ENCODE peak calls at places on chromosomes 1 and 21, in four cellular contexts. S, C, U and Y are unnamed samples.

GRCh38 chr21:41152149-41152548 is 15.8 kb upstream of the BACE2 start:
- DNase-seq in S (no peak), C (no peak), U (no peak), Y (no peak)

GRCh38 chr1:212512731-212513559 is 80.2 kb downstream of the NENF start:
- DNase-seq in S (no peak), C (no peak), U (peak; percentile 56), Y (peak; percentile 92)

GRCh38 chr1:35439626-35440025 is 117.6 kb downstream of the KIAA0319L start:
- DNase-seq in S (no peak), C (no peak), U (no peak), Y (no peak)

GRCh38 chr1:43546388-43547100 is 15.9 kb downstream of the PTPRF start:
- DNase-seq in S (no peak), C (no peak), U (no peak), Y (no peak)

GRCh38 chr1:230543085-230543484 is 99.2 kb upstream of the COG2 start:
- DNase-seq in S (no peak), C (no peak), U (no peak), Y (no peak)

GRCh38 chr1:36450919-36451305 is 661 bp upstream of the OSCP1 start:
- DNase-seq in S (no peak), C (no peak), U (no peak), Y (no peak)

GRCh38 chr1:81446006-81446669 is 354.6 kb upstream of the ADGRL2 start:
- DNase-seq in S (no peak), C (no peak), U (no peak), Y (no peak)

GRCh38 chr1:55006931-55007330 is 8.2 kb downstream of the BSND start:
- DNase-seq in S (no peak), C (no peak), U (no peak), Y (no peak)

GRCh38 chr1:19333587-19334354 is 21.6 kb downstream of the SLC66A1 start:
- DNase-seq in S (no peak), C (no peak), U (no peak), Y (no peak)

GRCh38 chr1:43573066-43573799 is 42.5 kb downstream of the PTPRF start:
- DNase-seq in S (no peak), C (no peak), U (no peak), Y (peak; percentile 35)

DNA sequence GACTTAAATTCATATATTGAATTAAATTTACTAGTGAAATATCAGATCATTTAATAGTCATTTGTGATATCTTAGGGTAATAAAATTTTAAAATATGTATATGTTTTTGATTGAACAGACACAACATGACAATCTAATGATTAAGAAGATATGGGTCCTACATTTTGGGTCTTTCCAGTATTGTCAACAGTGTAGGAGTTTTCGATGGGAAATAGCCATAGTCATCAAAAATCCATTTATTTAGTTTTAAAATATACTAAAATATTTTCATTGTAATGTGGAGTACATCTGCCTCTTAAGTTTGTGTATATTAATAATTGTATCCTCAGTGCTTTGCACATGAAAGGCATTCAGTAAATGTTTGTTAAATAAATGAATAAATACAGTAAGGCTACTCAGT is 14.0 kb downstream of the TRMT13 start:
- DNase-seq in S (no peak), C (no peak), U (no peak), Y (no peak)
- H3K36me3 ChIP-seq in S (peaks cover 5% of the 10 kb centered on the region), C (peaks cover 96% of the 10 kb centered on the region), U (peaks cover 52% of the 10 kb centered on the region), Y (peaks cover 55% of the 10 kb centered on the region)

DNA sequence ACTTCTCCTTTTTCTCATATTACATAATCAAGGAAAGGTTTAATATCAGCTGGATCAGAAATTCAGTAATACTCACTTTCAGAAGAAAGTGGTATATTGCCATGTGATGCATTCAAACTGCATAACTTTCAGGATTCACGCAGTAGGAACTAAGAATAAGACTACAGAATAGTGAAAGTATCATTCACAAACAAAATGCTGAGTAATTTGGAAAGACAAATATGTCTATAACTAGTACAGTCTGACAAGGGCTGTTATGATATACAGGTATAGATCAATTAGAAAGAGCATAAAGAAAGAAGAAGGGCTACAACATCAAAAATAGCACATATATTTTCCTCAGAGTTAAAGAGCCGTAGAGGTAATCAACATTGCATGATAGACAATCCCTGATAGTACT is 871.5 kb upstream of the TMPRSS15 start:
- DNase-seq in S (no peak), C (no peak), U (no peak), Y (no peak)
- H3K9me3 ChIP-seq in S (no peaks in the 10 kb centered on the region), C (no peaks in the 10 kb centered on the region), U (peaks cover 2% of the 10 kb centered on the region), Y (no peaks in the 10 kb centered on the region)

GRCh38 chr1:24321150-24321549 is 2.0 kb downstream of the GRHL3 start:
- DNase-seq in S (no peak), C (no peak), U (no peak), Y (no peak)
- H3K4me3 ChIP-seq in S (no peak overlapping the region), C (peak overlapping the region; percentile 64), U (no peak overlapping the region), Y (no peak overlapping the region)

GRCh38 chr1:3496916-3497315 is 42.5 kb downstream of the ARHGEF16 start:
- DNase-seq in S (no peak), C (no peak), U (no peak), Y (peak; percentile 20)
- H3K36me3 ChIP-seq in S (no peaks in the 10 kb centered on the region), C (no peaks in the 10 kb centered on the region), U (no peaks in the 10 kb centered on the region), Y (peaks cover 86% of the 10 kb centered on the region)

GRCh38 chr21:9758141-9758540 is 763.2 kb upstream of the TPTE start:
- DNase-seq in S (no peak), C (no peak), U (no peak), Y (no peak)

GRCh38 chr21:9756677-9757076 is 764.7 kb upstream of the TPTE start:
- DNase-seq in S (no peak), C (no peak), U (no peak), Y (no peak)

GRCh38 chr21:9758888-9759287 is 762.5 kb upstream of the TPTE start:
- DNase-seq in S (no peak), C (no peak), U (no peak), Y (no peak)

GRCh38 chr21:9753943-9754342 is 767.4 kb upstream of the TPTE start:
- DNase-seq in S (no peak), C (no peak), U (no peak), Y (no peak)

DNA sequence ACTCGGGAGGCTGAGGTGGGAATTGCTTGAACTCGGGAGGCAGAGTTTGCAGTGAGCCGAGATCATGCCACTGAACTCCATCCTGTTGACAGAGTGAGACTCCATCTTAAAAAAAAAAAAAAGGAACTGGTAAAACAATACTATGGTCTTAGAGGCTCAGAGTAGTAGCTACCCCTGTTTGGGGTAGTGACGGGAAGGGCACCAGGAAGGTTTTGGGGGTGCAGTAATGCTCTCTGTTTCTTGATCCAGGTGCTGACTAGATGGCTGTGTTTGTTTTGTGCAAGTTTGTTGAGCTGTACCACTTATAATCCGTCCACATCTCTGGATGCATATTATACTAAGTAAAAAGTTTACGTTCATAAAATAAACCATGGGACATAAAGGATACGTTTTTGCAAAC is 765.8 kb upstream of the TPTE start:
- DNase-seq in S (no peak), C (no peak), U (no peak), Y (no peak)
- H3K9me3 ChIP-seq in S (peaks cover 71% of the 10 kb centered on the region), C (no peaks in the 10 kb centered on the region), U (peaks cover 80% of the 10 kb centered on the region), Y (no peaks in the 10 kb centered on the region)

DNA sequence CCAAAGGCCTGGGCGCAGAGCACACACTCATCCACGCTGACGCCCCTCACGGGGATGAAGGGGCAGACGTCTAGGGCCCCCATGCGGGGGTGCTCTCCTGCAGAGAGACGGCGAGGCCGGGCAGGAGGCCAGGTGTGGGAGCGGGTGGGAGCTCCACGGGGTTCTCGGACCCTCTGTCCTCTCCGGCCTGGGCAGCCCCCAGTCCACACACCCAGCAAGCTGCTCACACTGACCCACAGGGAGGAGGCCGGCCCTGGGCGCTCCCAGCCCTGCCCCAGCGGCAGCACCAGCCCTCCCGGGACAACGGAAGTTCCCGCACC is 2.5 kb downstream of the FTCD start:
- DNase-seq in S (no peak), C (peak; percentile 61), U (no peak), Y (no peak)
- H3K4me3 ChIP-seq in S (no peak overlapping the region), C (peak overlapping the region; percentile 31), U (no peak overlapping the region), Y (no peak overlapping the region)